ENCODE peak calls at places on chromosomes 2 and 18, in five cellular contexts. S is tibial artery, W is fibroblast of the aortic adventitia, T is type B pancreatic cell, Z is epithelial cell of esophagus. B is an unnamed sample.

GRCh38 chr2:40049782-40050181 is 270.7 kb upstream of the THUMPD2 start:
- DNase-seq in S (no peak), W (no peak), T (no peak), Z (no peak), B (no peak)

GRCh38 chr2:48633143-48633542 is 15.5 kb downstream of the GTF2A1L start:
- DNase-seq in S (no peak), W (no peak), T (no peak), Z (no peak), B (no peak)

GRCh38 chr2:236969075-236969474 is 116.6 kb upstream of the COPS8 start:
- DNase-seq in S (no peak), W (no peak), T (no peak), Z (no peak), B (no peak)

GRCh38 chr2:156356006-156356764 is 23.7 kb upstream of the NR4A2 start:
- DNase-seq in S (no peak), W (no peak), T (no peak), Z (peak; percentile 83), B (no peak)

GRCh38 chr2:204670124-204670523 is 124.8 kb downstream of the PARD3B start:
- DNase-seq in S (no peak), W (no peak), T (no peak), Z (no peak), B (no peak)

GRCh38 chr2:220764246-220764645 is 807.9 kb downstream of the EPHA4 start:
- DNase-seq in S (no peak), W (no peak), T (no peak), Z (no peak), B (no peak)

GRCh38 chr2:134679740-134680139 is 39.1 kb downstream of the TMEM163 start:
- DNase-seq in S (no peak), W (no peak), T (no peak), Z (peak; percentile 10), B (no peak)

GRCh38 chr2:26670931-26671460 is 21.5 kb upstream of the KCNK3 start:
- DNase-seq in S (no peak), W (no peak), T (no peak), Z (peak; percentile 53), B (peak; percentile 54)

GRCh38 chr2:12544221-12544558 is 172.5 kb upstream of the TRIB2 start:
- DNase-seq in S (no peak), W (no peak), T (no peak), Z (no peak), B (no peak)

GRCh38 chr2:12543452-12544220 is 173.1 kb upstream of the TRIB2 start:
- DNase-seq in S (no peak), W (peak; percentile 83), T (no peak), Z (no peak), B (no peak)

GRCh38 chr2:12548906-12549305 is 167.8 kb upstream of the TRIB2 start:
- DNase-seq in S (no peak), W (no peak), T (no peak), Z (no peak), B (no peak)

GRCh38 chr2:12549641-12550040 is 167.1 kb upstream of the TRIB2 start:
- DNase-seq in S (no peak), W (peak; percentile 48), T (no peak), Z (peak; percentile 82), B (no peak)

GRCh38 chr2:12547771-12548170 is 169.0 kb upstream of the TRIB2 start:
- DNase-seq in S (no peak), W (no peak), T (no peak), Z (no peak), B (no peak)
- TF ChIP-seq CTCF in S (no peak), W (no peak), T (no peak), Z (no peak), B (no peak)

GRCh38 chr2:120508581-120509041 is 162.7 kb downstream of the INHBB start:
- DNase-seq in S (no peak), W (peak; percentile 81), T (no peak), Z (peak; percentile 69), B (no peak)
- TF ChIP-seq CTCF in S (no peak), W (peak; percentile 35), T (no peak), Z (peak; percentile 27), B (no peak)

GRCh38 chr18:75854174-75854573 is 426.7 kb upstream of the SMIM21 start:
- DNase-seq in S (no peak), W (no peak), T (no peak), Z (no peak), B (no peak)
- TF ChIP-seq CTCF in S (no peak), W (no peak), T (peak; percentile 58), Z (peak; percentile 8), B (peak; percentile 44)

GRCh38 chr2:216222650-216223352 is 113.7 kb downstream of the XRCC5 start:
- DNase-seq in S (no peak), W (peak; percentile 55), T (peak; percentile 37), Z (peak; percentile 38), B (no peak)
- TF ChIP-seq CTCF in S (no peak), W (peak; percentile 48), T (peak; percentile 52), Z (peak; percentile 41), B (peak; percentile 64)

B was measured in chondrocyte.